ENCODE peak calls at places on chromosome 20, in seven cellular contexts. R is body of pancreas; U is neural progenitor cell; C is CD8-positive, alpha-beta T cell; Q is effector memory CD4-positive, alpha-beta T cell; B is tibial nerve; K is RWPE1. L is an unnamed sample.

GRCh38 chr20:34874094-34874654 is 1.5 kb upstream of the GGT7 start:
- DNase-seq in R (peak), K (peak), U (peak), B (peak), Q (peak), C (peak), L (peak)

GRCh38 chr20:62363920-62364851 is 2.9 kb downstream of the LAMA5 start:
- DNase-seq in U (peak), Q (no peak), R (peak), C (no peak), B (no peak), K (no peak), L (no peak)

GRCh38 chr20:38730167-38730988 is 6.1 kb downstream of the SLC32A1 start:
- DNase-seq in R (no peak), Q (no peak), U (no peak), B (no peak), K (peak), C (no peak), L (no peak)

GRCh38 chr20:7003598-7003997 is 236.1 kb downstream of the BMP2 start:
- DNase-seq in K (peak), R (no peak), B (no peak), C (no peak), U (no peak), Q (no peak), L (no peak)

GRCh38 chr20:11917663-11918062 is at the start of gene BTBD3:
- DNase-seq in B (no peak), C (no peak), U (peak), Q (no peak), K (no peak), R (peak), L (no peak)

GRCh38 chr20:13111249-13111911 is 102.6 kb downstream of the SPTLC3 start:
- DNase-seq in Q (no peak), C (no peak), B (no peak), U (no peak), R (no peak), K (no peak), L (no peak)

GRCh38 chr20:62576815-62577214 is 65.5 kb upstream of the SLCO4A1 start:
- DNase-seq in C (no peak), K (no peak), Q (no peak), B (no peak), U (peak), R (no peak), L (no peak)

GRCh38 chr20:11376998-11377397 is 540.7 kb upstream of the BTBD3 start:
- DNase-seq in C (no peak), U (no peak), Q (no peak), K (no peak), B (no peak), R (no peak), L (no peak)

GRCh38 chr20:3218307-3218988 is 9.2 kb downstream of the ITPA start:
- DNase-seq in U (peak), C (peak), Q (peak), B (no peak), R (peak), K (peak), L (peak)

DNA sequence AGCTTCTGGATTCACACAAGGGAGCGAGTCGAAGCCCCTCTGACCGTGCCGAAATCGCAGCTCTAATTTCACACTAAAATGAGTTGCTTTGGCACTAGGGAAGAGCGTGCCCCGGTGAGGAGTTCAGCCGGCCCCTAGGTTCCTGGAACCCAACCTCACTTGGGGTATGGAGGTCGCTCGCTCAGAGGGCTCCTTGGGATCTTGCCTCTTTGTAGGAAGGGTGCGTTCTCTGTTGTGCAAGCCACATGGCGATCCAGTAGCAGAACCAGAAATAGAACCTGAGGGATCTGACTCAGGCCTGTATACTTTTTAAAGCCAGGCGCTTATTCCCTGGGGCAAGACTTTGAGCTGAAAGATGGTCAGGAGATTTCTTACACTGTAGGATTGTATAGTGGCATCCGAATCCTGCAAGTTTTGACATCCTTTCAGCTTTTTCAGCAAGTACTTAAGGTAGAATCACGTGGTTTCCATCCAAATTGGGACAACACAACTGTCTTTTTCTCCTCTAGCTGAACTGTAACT is 861 bp upstream of the RALGAPA2 start:
- DNase-seq in U (no peak), B (no peak), C (no peak), K (no peak), Q (no peak), R (no peak), L (no peak)
- H3K27ac ChIP-seq in U (no peak), B (peak), C (peak), K (peak), Q (peak), R (peak), L (peak)

GRCh38 chr20:25399038-25399430 is 8.4 kb upstream of the ABHD12 start:
- DNase-seq in Q (no peak), U (peak), B (no peak), K (peak), C (no peak), R (peak), L (peak)

GRCh38 chr20:25398363-25399037 is 7.9 kb upstream of the ABHD12 start:
- DNase-seq in Q (no peak), R (no peak), B (no peak), U (no peak), C (no peak), K (no peak), L (no peak)

GRCh38 chr20:25397827-25398226 is 7.2 kb upstream of the ABHD12 start:
- DNase-seq in C (no peak), Q (no peak), B (no peak), K (no peak), R (no peak), U (no peak), L (no peak)

GRCh38 chr20:25394996-25395395 is 4.4 kb upstream of the ABHD12 start:
- DNase-seq in U (no peak), R (no peak), K (no peak), Q (no peak), C (no peak), B (no peak), L (no peak)

GRCh38 chr20:25397081-25397480 is 6.4 kb upstream of the ABHD12 start:
- DNase-seq in R (no peak), C (no peak), Q (no peak), K (no peak), B (no peak), U (no peak), L (no peak)
- H3K27ac ChIP-seq in R (no peak), C (no peak), Q (no peak), K (no peak), B (no peak), U (no peak), L (no peak)

GRCh38 chr20:16611832-16612231 is 38.6 kb upstream of the KIF16B start:
- DNase-seq in K (no peak), Q (no peak), B (no peak), C (no peak), U (no peak), R (no peak), L (no peak)

GRCh38 chr20:16609066-16609465 is 35.8 kb upstream of the KIF16B start:
- DNase-seq in B (no peak), K (no peak), C (no peak), R (no peak), U (no peak), Q (no peak), L (no peak)

GRCh38 chr20:16606468-16606867 is 33.2 kb upstream of the KIF16B start:
- DNase-seq in U (no peak), K (no peak), B (no peak), R (no peak), Q (no peak), C (no peak), L (no peak)

GRCh38 chr20:16607364-16608264 is 34.4 kb upstream of the KIF16B start:
- DNase-seq in C (no peak), R (peak), U (no peak), Q (no peak), K (no peak), B (no peak), L (no peak)

DNA sequence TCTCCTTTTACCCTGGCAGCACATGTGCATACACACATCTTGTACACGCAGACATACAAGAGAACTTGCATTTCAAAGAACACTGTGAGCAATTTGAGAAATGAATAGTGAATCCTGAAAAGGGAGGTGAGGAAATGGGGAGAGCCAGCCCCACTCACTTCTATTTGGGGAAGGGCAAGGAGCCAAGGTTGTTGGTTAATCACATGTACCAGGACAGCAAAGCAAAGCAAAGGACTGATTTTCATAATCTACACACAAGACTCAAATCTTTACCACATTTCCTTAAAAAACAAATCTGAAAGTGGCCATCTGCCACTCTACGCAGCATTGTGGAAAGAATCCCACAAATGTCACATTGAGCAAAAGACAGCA is 35.0 kb upstream of the KIF16B start:
- DNase-seq in R (peak), Q (no peak), B (no peak), U (no peak), K (no peak), C (no peak), L (no peak)
- H3K27ac ChIP-seq in R (peak), Q (no peak), B (no peak), U (no peak), K (no peak), C (no peak), L (no peak)

DNA sequence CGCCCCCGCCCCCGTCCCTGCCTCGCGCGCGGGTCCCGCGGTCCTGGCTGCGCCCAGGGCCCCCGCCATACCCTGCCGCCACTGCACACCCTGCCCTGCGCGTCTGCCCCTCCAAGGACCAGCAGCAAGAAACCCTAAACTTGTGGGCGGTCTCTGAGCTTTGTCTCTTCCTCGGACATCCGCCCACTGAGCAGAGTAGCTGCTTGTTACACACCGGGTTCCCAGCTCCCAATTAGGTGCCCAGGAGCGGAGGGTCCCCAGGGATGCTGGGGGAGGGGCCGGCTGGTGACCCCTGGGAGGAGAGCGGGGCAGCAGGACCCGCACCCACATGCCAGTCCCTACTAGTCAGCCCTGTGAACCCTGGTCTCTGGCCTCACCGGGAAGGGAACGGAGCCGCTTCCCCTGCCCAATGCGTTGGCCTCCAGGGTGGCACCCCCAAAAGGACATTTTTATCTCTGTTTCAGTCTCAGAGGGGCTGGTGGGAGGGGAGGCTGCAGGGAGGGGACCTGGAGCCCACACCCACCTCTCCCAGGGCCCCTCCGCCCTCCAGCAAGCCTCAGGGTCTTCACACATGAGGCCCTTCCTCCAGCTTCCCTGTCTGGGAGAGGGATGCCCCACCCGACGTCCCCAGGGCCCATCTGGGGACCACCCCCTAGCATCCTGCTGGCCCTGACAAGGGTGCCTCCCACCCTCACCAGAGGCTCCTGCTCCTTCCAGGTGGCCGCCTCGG is 10.5 kb downstream of the STMN3 start:
- DNase-seq in B (no peak), K (no peak), Q (no peak), C (no peak), U (peak), R (peak), L (no peak)
- H3K27ac ChIP-seq in B (peak), K (no peak), Q (peak), C (peak), U (no peak), R (peak), L (no peak)

L was measured in caudate nucleus.